ENCODE peak calls at places on chromosomes 4 and X, in seven cellular contexts. W, O, B, A, N, Z and D are unnamed samples.

GRCh38 chr4:55214172-55214571 is 88.8 kb upstream of the KDR start:
- DNase-seq in B (no peak), Z (no peak), N (no peak), O (no peak), A (no peak), W (no peak), D (no peak)

GRCh38 chr4:3655485-3656429 is 110.4 kb upstream of the ADRA2C start:
- DNase-seq in Z (no peak), A (no peak), B (peak), N (no peak), O (no peak), W (no peak), D (peak)

GRCh38 chr4:32400870-32401269 is 1680.7 kb downstream of the PCDH7 start:
- DNase-seq in N (no peak), Z (no peak), B (no peak), W (no peak), A (no peak), O (no peak), D (no peak)

GRCh38 chrX:85620466-85620865 is 241.0 kb upstream of the POF1B start:
- DNase-seq in N (no peak), Z (no peak), W (no peak), B (no peak), A (no peak), O (no peak), D (no peak)

GRCh38 chrX:39859991-39860861 is 237.5 kb downstream of the BCOR start:
- DNase-seq in W (peak), O (peak), Z (no peak), A (no peak), N (no peak), B (peak), D (no peak)

GRCh38 chr4:54213812-54214211 is 15.3 kb upstream of the PDGFRA start:
- DNase-seq in N (no peak), A (no peak), Z (no peak), W (no peak), B (peak), O (no peak), D (no peak)

GRCh38 chrX:44244008-44244407 is 99.5 kb downstream of the EFHC2 start:
- DNase-seq in Z (no peak), A (no peak), W (peak), O (no peak), B (peak), N (no peak), D (no peak)

GRCh38 chrX:154695913-154696312 is 42.5 kb upstream of the CTAG2 start:
- DNase-seq in N (no peak), B (peak), W (no peak), Z (no peak), O (no peak), A (no peak), D (no peak)

GRCh38 chrX:8139713-8140112 is 31.4 kb downstream of the VCX2 start:
- DNase-seq in N (no peak), W (no peak), O (no peak), B (no peak), A (no peak), Z (peak), D (no peak)

GRCh38 chr4:123984881-123985280 is 588.3 kb downstream of the SPRY1 start:
- DNase-seq in N (no peak), A (no peak), B (peak), Z (no peak), W (no peak), O (no peak), D (no peak)

GRCh38 chrX:68658530-68658929 is 11.1 kb downstream of the STARD8 start:
- DNase-seq in A (no peak), B (no peak), W (no peak), Z (no peak), N (no peak), O (no peak), D (no peak)

GRCh38 chr4:17103231-17103630 is 204.8 kb upstream of the LDB2 start:
- DNase-seq in B (peak), Z (no peak), W (no peak), N (no peak), O (no peak), A (no peak), D (no peak)

GRCh38 chr4:36285784-36286480 is 4.5 kb downstream of the DTHD1 start:
- DNase-seq in W (peak), N (no peak), O (no peak), A (no peak), B (no peak), Z (no peak), D (no peak)

GRCh38 chr4:139484861-139485311 is 31.0 kb downstream of the RAB33B start:
- DNase-seq in N (no peak), W (no peak), Z (no peak), O (no peak), A (no peak), B (no peak), D (no peak)

GRCh38 chr4:38819569-38819968 is 15.0 kb upstream of the TLR1 start:
- DNase-seq in Z (no peak), N (no peak), B (no peak), O (no peak), A (no peak), W (no peak), D (no peak)

GRCh38 chr4:41693629-41694028 is 54.9 kb downstream of the PHOX2B start:
- DNase-seq in N (no peak), A (no peak), O (peak), B (peak), W (no peak), Z (no peak), D (no peak)

GRCh38 chr4:152848508-152848907 is 68.8 kb downstream of the ARFIP1 start:
- DNase-seq in A (no peak), Z (no peak), W (no peak), N (no peak), B (no peak), O (no peak), D (no peak)

GRCh38 chrX:3076416-3076991 is 35.2 kb downstream of the ARSF start:
- DNase-seq in W (no peak), Z (no peak), N (no peak), O (no peak), B (no peak), A (no peak), D (no peak)

GRCh38 chr4:243407-243806 is 61.9 kb downstream of the ZNF732 start:
- DNase-seq in O (no peak), A (no peak), N (no peak), Z (no peak), B (no peak), W (no peak), D (no peak)

GRCh38 chr4:242121-242848 is 63.0 kb downstream of the ZNF732 start:
- DNase-seq in O (no peak), Z (peak), N (peak), W (no peak), B (peak), A (no peak), D (no peak)

GRCh38 chr4:244471-244870 is 60.8 kb downstream of the ZNF732 start:
- DNase-seq in A (no peak), Z (no peak), O (no peak), N (no peak), B (peak), W (peak), D (no peak)
- TF ChIP-seq CTCF in A (peak), Z (peak), O (no peak), N (peak), B (no peak), W (peak), D (peak)

DNA sequence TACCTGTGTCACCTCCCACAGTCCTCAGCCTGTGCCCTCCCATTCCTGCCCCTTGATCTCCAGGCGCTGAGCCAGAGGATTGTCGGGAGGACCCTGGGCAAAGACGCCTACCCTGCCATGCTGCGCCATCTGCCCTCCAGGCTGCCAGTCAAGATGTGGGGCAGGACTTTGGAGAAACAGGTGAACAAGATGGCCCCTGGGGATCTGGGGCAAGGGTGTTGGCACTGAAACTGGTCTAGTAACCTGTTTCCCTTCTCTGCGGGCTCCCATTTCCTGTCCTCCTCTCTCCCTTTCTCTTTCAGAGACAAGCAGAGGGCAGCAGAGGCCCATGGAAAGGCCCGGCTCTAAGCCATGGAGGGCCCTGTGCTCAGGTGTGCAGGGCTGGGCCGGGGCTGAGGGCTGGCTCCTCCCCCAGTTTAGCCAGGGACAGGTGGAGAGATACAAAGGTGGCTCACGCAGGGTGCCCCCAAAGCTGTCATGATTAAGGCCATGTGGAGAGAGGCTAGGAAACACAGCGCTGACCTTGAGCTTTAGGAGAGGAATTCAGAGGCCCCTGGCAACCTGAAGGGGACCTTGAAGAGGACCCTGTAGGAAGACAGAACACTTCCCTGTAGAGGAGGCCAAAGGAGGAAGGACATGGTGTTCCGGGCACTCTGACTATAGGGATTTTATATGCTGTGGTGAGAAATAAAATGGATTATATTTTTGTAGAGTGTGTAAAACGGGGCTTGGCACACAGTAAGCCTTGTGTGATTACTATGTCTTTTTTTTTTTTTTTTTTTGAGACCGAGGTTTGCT is at the start of gene GLOD5:
- DNase-seq in W (peak), A (no peak), O (no peak), Z (peak), N (no peak), B (no peak), D (no peak)
- TF ChIP-seq CTCF in W (peak), A (no peak), O (peak), Z (no peak), N (no peak), B (peak), D (peak)

GRCh38 chr4:120760047-120760446 is 162.5 kb downstream of the PRDM5 start:
- DNase-seq in O (no peak), A (no peak), N (no peak), W (no peak), B (no peak), Z (no peak), D (no peak)

GRCh38 chr4:120754590-120754989 is 167.9 kb downstream of the PRDM5 start:
- DNase-seq in W (no peak), O (no peak), N (no peak), B (no peak), Z (no peak), A (no peak), D (no peak)

GRCh38 chr4:120753854-120754253 is 168.7 kb downstream of the PRDM5 start:
- DNase-seq in B (no peak), A (no peak), W (no peak), Z (no peak), O (no peak), N (no peak), D (no peak)

GRCh38 chr4:120750152-120750525 is 172.4 kb downstream of the PRDM5 start:
- DNase-seq in O (no peak), N (no peak), Z (no peak), B (no peak), A (no peak), W (no peak), D (no peak)

GRCh38 chr4:120755864-120756263 is 166.7 kb downstream of the PRDM5 start:
- DNase-seq in N (no peak), A (no peak), Z (no peak), B (no peak), W (no peak), O (no peak), D (no peak)
- TF ChIP-seq CTCF in N (no peak), A (no peak), Z (no peak), B (no peak), W (no peak), O (no peak), D (no peak)

GRCh38 chr4:96675916-96676315 is 836.0 kb downstream of the PDHA2 start:
- DNase-seq in O (no peak), N (no peak), B (no peak), W (no peak), A (no peak), Z (no peak), D (no peak)

GRCh38 chr4:96675420-96675819 is 835.5 kb downstream of the PDHA2 start:
- DNase-seq in Z (no peak), W (no peak), O (no peak), B (no peak), N (no peak), A (no peak), D (no peak)

DNA sequence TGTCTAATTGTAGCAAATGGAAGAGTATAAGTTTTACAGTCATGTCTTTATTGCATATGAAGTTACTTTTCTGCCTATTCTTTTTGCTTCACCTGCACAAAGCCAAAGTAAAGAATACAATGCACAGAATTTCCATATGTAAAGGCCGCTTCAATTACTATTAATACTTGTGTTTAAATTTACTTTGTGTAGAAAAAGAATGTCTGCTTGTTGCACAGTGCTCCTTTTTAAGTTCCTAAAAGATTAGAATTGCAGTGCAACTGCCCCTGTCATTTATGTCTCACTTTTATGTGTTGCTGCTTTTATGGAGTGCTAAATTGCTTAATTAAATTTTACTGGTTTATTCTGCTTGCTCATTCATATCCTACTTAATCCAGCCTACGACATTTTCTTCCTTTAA is 830.5 kb downstream of the PDHA2 start:
- DNase-seq in N (no peak), W (no peak), A (no peak), Z (no peak), B (no peak), O (no peak), D (no peak)
- TF ChIP-seq CTCF in N (no peak), W (no peak), A (no peak), Z (no peak), B (no peak), O (no peak), D (no peak)

DNA sequence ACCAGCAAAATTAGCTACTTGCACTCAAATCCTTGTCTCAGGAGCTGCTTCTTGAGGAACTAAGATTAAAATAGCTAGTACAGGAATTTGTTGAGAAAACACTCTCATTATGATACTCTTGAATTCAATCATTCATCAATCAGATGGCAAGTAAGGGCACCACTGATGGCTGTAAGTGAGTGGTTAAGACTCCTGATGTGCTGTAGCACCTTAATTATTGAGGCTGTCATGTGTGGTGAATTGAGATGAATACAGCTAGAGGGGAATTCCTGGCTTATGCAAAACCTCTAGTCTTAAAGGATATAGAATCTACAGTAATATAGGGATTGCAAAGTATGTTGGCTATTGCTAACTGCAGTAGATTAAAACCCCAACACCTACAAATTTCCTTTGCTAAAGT is 509.1 kb downstream of the IQCM start:
- DNase-seq in Z (no peak), O (no peak), A (no peak), W (no peak), B (no peak), N (no peak), D (no peak)
- TF ChIP-seq CTCF in Z (no peak), O (no peak), A (no peak), W (no peak), B (no peak), N (no peak), D (no peak)

DNA sequence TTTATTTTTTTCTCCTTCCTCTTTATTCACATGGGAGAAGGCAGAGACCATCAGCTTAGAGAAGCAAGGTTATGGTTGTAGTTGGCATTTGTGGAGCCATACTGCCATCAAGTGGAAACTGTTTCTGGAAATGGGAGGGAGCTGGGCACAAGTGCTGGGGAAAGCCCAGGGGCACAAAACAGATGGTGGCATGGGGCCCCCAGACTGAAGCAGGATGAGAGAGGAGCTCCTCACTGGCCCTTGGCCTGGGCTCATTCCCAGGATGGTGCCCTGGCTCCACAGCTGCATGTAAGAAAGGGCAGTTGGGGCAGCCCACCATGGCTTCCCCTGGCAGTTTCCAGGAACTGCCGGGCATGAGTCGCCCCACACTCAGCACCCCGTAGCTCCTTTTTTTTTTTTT is 59.2 kb downstream of the NBDY start:
- DNase-seq in N (no peak), Z (no peak), O (no peak), A (no peak), W (no peak), B (peak), D (no peak)
- TF ChIP-seq CTCF in N (peak), Z (no peak), O (no peak), A (no peak), W (no peak), B (peak), D (no peak)

GRCh38 chr4:77229433-77229832 is 72.4 kb downstream of the CCNG2 start:
- DNase-seq in O (no peak), B (no peak), N (no peak), W (no peak), Z (no peak), A (no peak), D (no peak)

GRCh38 chr4:77236806-77237205 is 79.8 kb downstream of the CCNG2 start:
- DNase-seq in Z (no peak), O (no peak), N (no peak), B (no peak), W (no peak), A (no peak), D (no peak)

GRCh38 chr4:77240469-77241066 is 83.6 kb downstream of the CCNG2 start:
- DNase-seq in B (peak), A (peak), N (peak), Z (peak), O (peak), W (peak), D (peak)

GRCh38 chr4:77232653-77233052 is 75.6 kb downstream of the CCNG2 start:
- DNase-seq in B (peak), Z (no peak), O (no peak), A (no peak), N (no peak), W (no peak), D (no peak)

GRCh38 chr4:77235289-77235854 is 78.4 kb downstream of the CCNG2 start:
- DNase-seq in B (no peak), N (no peak), W (no peak), A (no peak), O (no peak), Z (no peak), D (no peak)
- TF ChIP-seq CTCF in B (no peak), N (no peak), W (no peak), A (no peak), O (no peak), Z (no peak), D (no peak)

GRCh38 chr4:70178075-70178660 is 17.4 kb upstream of the ODAM start:
- DNase-seq in A (no peak), N (no peak), W (no peak), O (no peak), B (no peak), Z (no peak), D (no peak)

GRCh38 chr4:70182517-70183167 is 12.9 kb upstream of the ODAM start:
- DNase-seq in A (no peak), N (no peak), O (no peak), W (no peak), B (peak), Z (no peak), D (no peak)

GRCh38 chr4:70183940-70184246 is 11.6 kb upstream of the ODAM start:
- DNase-seq in B (no peak), N (no peak), O (no peak), Z (no peak), W (no peak), A (no peak), D (no peak)

GRCh38 chr4:70187216-70187615 is 8.3 kb upstream of the ODAM start:
- DNase-seq in O (no peak), B (no peak), N (no peak), Z (no peak), A (no peak), W (no peak), D (no peak)

GRCh38 chr4:70183168-70183939 is 12.2 kb upstream of the ODAM start:
- DNase-seq in N (no peak), Z (no peak), O (peak), W (peak), B (peak), A (no peak), D (no peak)
- TF ChIP-seq CTCF in N (peak), Z (peak), O (peak), W (peak), B (peak), A (peak), D (peak)

GRCh38 chr4:24837781-24838180 is 42.4 kb downstream of the SOD3 start:
- DNase-seq in W (no peak), N (no peak), Z (no peak), A (no peak), O (no peak), B (no peak), D (no peak)
- TF ChIP-seq CTCF in W (no peak), N (no peak), Z (no peak), A (no peak), O (no peak), B (no peak), D (no peak)